ENCODE peak calls at places on chromosome 20, in six cellular contexts. One of them, this sample, is unnamed.

GRCh38 chr20:7428946-7429345 is 511.3 kb downstream of the HAO1 start:
- DNase-seq in lower leg skin: no peak
- DNase-seq in naive thymus-derived CD4-positive, alpha-beta T cell: no peak
- DNase-seq in SHP77: no peak
- DNase-seq in Panc1: no peak
- DNase-seq in hypothalamus: no peak
- DNase-seq in this sample: no peak

GRCh38 chr20:1909097-1909496 is 13.9 kb downstream of the SIRPA start:
- DNase-seq in lower leg skin: no peak
- DNase-seq in naive thymus-derived CD4-positive, alpha-beta T cell: no peak
- DNase-seq in SHP77: no peak
- DNase-seq in Panc1: no peak
- DNase-seq in hypothalamus: no peak
- DNase-seq in this sample: no peak

GRCh38 chr20:63574156-63574828 is at the start of gene HELZ2:
- DNase-seq in lower leg skin: peak; percentile 65
- DNase-seq in naive thymus-derived CD4-positive, alpha-beta T cell: peak; percentile 44
- DNase-seq in SHP77: peak; percentile 82
- DNase-seq in Panc1: no peak
- DNase-seq in hypothalamus: no peak
- DNase-seq in this sample: peak; percentile 98

GRCh38 chr20:45433316-45433715 is 17.4 kb downstream of the PIGT start:
- DNase-seq in lower leg skin: no peak
- DNase-seq in naive thymus-derived CD4-positive, alpha-beta T cell: no peak
- DNase-seq in SHP77: no peak
- DNase-seq in Panc1: no peak
- DNase-seq in hypothalamus: peak; percentile 87
- DNase-seq in this sample: no peak

GRCh38 chr20:7650481-7650880 is 289.8 kb downstream of the HAO1 start:
- DNase-seq in lower leg skin: peak; percentile 61
- DNase-seq in naive thymus-derived CD4-positive, alpha-beta T cell: no peak
- DNase-seq in SHP77: no peak
- DNase-seq in Panc1: no peak
- DNase-seq in hypothalamus: no peak
- DNase-seq in this sample: no peak

GRCh38 chr20:37640600-37641561 is 52.9 kb upstream of the CTNNBL1 start:
- DNase-seq in lower leg skin: no peak
- DNase-seq in naive thymus-derived CD4-positive, alpha-beta T cell: no peak
- DNase-seq in SHP77: peak; percentile 16
- DNase-seq in Panc1: no peak
- DNase-seq in hypothalamus: no peak
- DNase-seq in this sample: no peak

GRCh38 chr20:32482251-32483220 is 102.6 kb downstream of the NOL4L start:
- DNase-seq in lower leg skin: no peak
- DNase-seq in naive thymus-derived CD4-positive, alpha-beta T cell: peak; percentile 29
- DNase-seq in SHP77: peak; percentile 8
- DNase-seq in Panc1: no peak
- DNase-seq in hypothalamus: no peak
- DNase-seq in this sample: peak; percentile 76

GRCh38 chr20:46040902-46041535 is 12.0 kb downstream of the SLC12A5 start:
- DNase-seq in lower leg skin: no peak
- DNase-seq in naive thymus-derived CD4-positive, alpha-beta T cell: peak; percentile 25
- DNase-seq in SHP77: no peak
- DNase-seq in Panc1: no peak
- DNase-seq in hypothalamus: peak; percentile 15
- DNase-seq in this sample: peak; percentile 76

GRCh38 chr20:50271674-50272412 is 81.2 kb downstream of the CEBPB start:
- DNase-seq in lower leg skin: no peak
- DNase-seq in naive thymus-derived CD4-positive, alpha-beta T cell: no peak
- DNase-seq in SHP77: no peak
- DNase-seq in Panc1: no peak
- DNase-seq in hypothalamus: peak; percentile 25
- DNase-seq in this sample: no peak

GRCh38 chr20:33945391-33946079 is 48.2 kb upstream of the RALY start:
- DNase-seq in lower leg skin: no peak
- DNase-seq in naive thymus-derived CD4-positive, alpha-beta T cell: no peak
- DNase-seq in SHP77: no peak
- DNase-seq in Panc1: no peak
- DNase-seq in hypothalamus: peak; percentile 58
- DNase-seq in this sample: no peak

GRCh38 chr20:51622004-51622874 is 79.7 kb upstream of the NFATC2 start:
- DNase-seq in lower leg skin: no peak
- DNase-seq in naive thymus-derived CD4-positive, alpha-beta T cell: no peak
- DNase-seq in SHP77: no peak
- DNase-seq in Panc1: no peak
- DNase-seq in hypothalamus: no peak
- DNase-seq in this sample: no peak